ENCODE peak calls at places on chromosome 12, in five cellular contexts. One of them, this sample, is unnamed.

GRCh38 chr12:55724226-55724939 is 4.2 kb downstream of the RDH5 start:
- DNase-seq in stomach: peak; percentile 76
- DNase-seq in transverse colon: peak; percentile 82
- DNase-seq in cardiac muscle cell: peak; percentile 69
- DNase-seq in heart left ventricle: peak; percentile 80
- DNase-seq in this sample: peak; percentile 91

GRCh38 chr12:72366255-72366654 is 94.1 kb downstream of the TRHDE start:
- DNase-seq in stomach: no peak
- DNase-seq in transverse colon: no peak
- DNase-seq in cardiac muscle cell: no peak
- DNase-seq in heart left ventricle: no peak
- DNase-seq in this sample: no peak

GRCh38 chr12:51392556-51393237 is 1.5 kb upstream of the GALNT6 start:
- DNase-seq in stomach: no peak
- DNase-seq in transverse colon: peak; percentile 39
- DNase-seq in cardiac muscle cell: no peak
- DNase-seq in heart left ventricle: no peak
- DNase-seq in this sample: peak; percentile 60

GRCh38 chr12:98894412-98895085 is 249.5 kb downstream of the APAF1 start:
- DNase-seq in stomach: no peak
- DNase-seq in transverse colon: no peak
- DNase-seq in cardiac muscle cell: peak; percentile 40
- DNase-seq in heart left ventricle: no peak
- DNase-seq in this sample: no peak

GRCh38 chr12:52805000-52805399 is 8.9 kb downstream of the KRT4 start:
- DNase-seq in stomach: no peak
- DNase-seq in transverse colon: no peak
- DNase-seq in cardiac muscle cell: no peak
- DNase-seq in heart left ventricle: no peak
- DNase-seq in this sample: no peak

GRCh38 chr12:104263580-104264358 is 39.8 kb upstream of the EID3 start:
- DNase-seq in stomach: no peak
- DNase-seq in transverse colon: no peak
- DNase-seq in cardiac muscle cell: no peak
- DNase-seq in heart left ventricle: no peak
- DNase-seq in this sample: no peak

GRCh38 chr12:103105971-103106597 is 148.6 kb downstream of the ASCL1 start:
- DNase-seq in stomach: no peak
- DNase-seq in transverse colon: no peak
- DNase-seq in cardiac muscle cell: no peak
- DNase-seq in heart left ventricle: no peak
- DNase-seq in this sample: no peak

GRCh38 chr12:76037130-76038105 is 5.8 kb upstream of the PHLDA1 start:
- DNase-seq in stomach: no peak
- DNase-seq in transverse colon: no peak
- DNase-seq in cardiac muscle cell: peak; percentile 78
- DNase-seq in heart left ventricle: no peak
- DNase-seq in this sample: no peak

GRCh38 chr12:47224563-47225133 is 144.9 kb upstream of the AMIGO2 start:
- DNase-seq in stomach: no peak
- DNase-seq in transverse colon: no peak
- DNase-seq in cardiac muscle cell: no peak
- DNase-seq in heart left ventricle: no peak
- DNase-seq in this sample: no peak

GRCh38 chr12:132182711-132183365 is 38.6 kb downstream of the NOC4L start:
- DNase-seq in stomach: no peak
- DNase-seq in transverse colon: no peak
- DNase-seq in cardiac muscle cell: no peak
- DNase-seq in heart left ventricle: no peak
- DNase-seq in this sample: no peak

GRCh38 chr12:9692909-9693308 is 23.4 kb downstream of the CLEC2D start:
- DNase-seq in stomach: no peak
- DNase-seq in transverse colon: no peak
- DNase-seq in cardiac muscle cell: no peak
- DNase-seq in heart left ventricle: no peak
- DNase-seq in this sample: no peak

GRCh38 chr12:99810718-99811593 is 163.4 kb downstream of the GARIN6 start:
- DNase-seq in stomach: no peak
- DNase-seq in transverse colon: no peak
- DNase-seq in cardiac muscle cell: no peak
- DNase-seq in heart left ventricle: no peak
- DNase-seq in this sample: no peak

GRCh38 chr12:131990066-131990979 is 40.6 kb downstream of the EP400 start:
- DNase-seq in stomach: no peak
- DNase-seq in transverse colon: no peak
- DNase-seq in cardiac muscle cell: no peak
- DNase-seq in heart left ventricle: no peak
- DNase-seq in this sample: peak; percentile 39

GRCh38 chr12:53495903-53496751 is 3.1 kb downstream of the MAP3K12 start:
- DNase-seq in stomach: no peak
- DNase-seq in transverse colon: peak; percentile 61
- DNase-seq in cardiac muscle cell: peak; percentile 85
- DNase-seq in heart left ventricle: peak; percentile 65
- DNase-seq in this sample: peak; percentile 71

GRCh38 chr12:32265920-32266319 is 133.4 kb upstream of the FGD4 start:
- DNase-seq in stomach: no peak
- DNase-seq in transverse colon: no peak
- DNase-seq in cardiac muscle cell: no peak
- DNase-seq in heart left ventricle: no peak
- DNase-seq in this sample: no peak

GRCh38 chr12:91781114-91781513 is 364.5 kb downstream of the BTG1 start:
- DNase-seq in stomach: no peak
- DNase-seq in transverse colon: no peak
- DNase-seq in cardiac muscle cell: peak; percentile 67
- DNase-seq in heart left ventricle: no peak
- DNase-seq in this sample: no peak

GRCh38 chr12:88575361-88575959 is 4.8 kb downstream of the KITLG start:
- DNase-seq in stomach: no peak
- DNase-seq in transverse colon: no peak
- DNase-seq in cardiac muscle cell: no peak
- DNase-seq in heart left ventricle: no peak
- DNase-seq in this sample: no peak

GRCh38 chr12:109782322-109782695 is 50.9 kb downstream of the TRPV4 start:
- DNase-seq in stomach: no peak
- DNase-seq in transverse colon: no peak
- DNase-seq in cardiac muscle cell: no peak
- DNase-seq in heart left ventricle: no peak
- DNase-seq in this sample: no peak

GRCh38 chr12:74599932-74600331 is 62.3 kb downstream of the ATXN7L3B start:
- DNase-seq in stomach: no peak
- DNase-seq in transverse colon: no peak
- DNase-seq in cardiac muscle cell: no peak
- DNase-seq in heart left ventricle: no peak
- DNase-seq in this sample: no peak

GRCh38 chr12:122097641-122098364 is 19.2 kb downstream of the MLXIP start:
- DNase-seq in stomach: peak; percentile 94
- DNase-seq in transverse colon: peak; percentile 85
- DNase-seq in cardiac muscle cell: peak; percentile 18
- DNase-seq in heart left ventricle: peak; percentile 74
- DNase-seq in this sample: no peak
- H3K4me1 ChIP-seq in stomach: peaks cover 44% of the 10 kb centered on the region
- H3K4me1 ChIP-seq in transverse colon: peaks cover 77% of the 10 kb centered on the region
- H3K4me1 ChIP-seq in cardiac muscle cell: peaks cover 18% of the 10 kb centered on the region
- H3K4me1 ChIP-seq in heart left ventricle: peaks cover 37% of the 10 kb centered on the region
- H3K4me1 ChIP-seq in this sample: peaks cover 8% of the 10 kb centered on the region

GRCh38 chr12:96986883-96987523 is 79.9 kb downstream of the NEDD1 start:
- DNase-seq in stomach: no peak
- DNase-seq in transverse colon: no peak
- DNase-seq in cardiac muscle cell: peak; percentile 45
- DNase-seq in heart left ventricle: no peak
- DNase-seq in this sample: no peak

GRCh38 chr12:96994900-96995299 is 87.8 kb downstream of the NEDD1 start:
- DNase-seq in stomach: no peak
- DNase-seq in transverse colon: no peak
- DNase-seq in cardiac muscle cell: no peak
- DNase-seq in heart left ventricle: no peak
- DNase-seq in this sample: no peak

GRCh38 chr12:96985515-96986362 is 78.7 kb downstream of the NEDD1 start:
- DNase-seq in stomach: peak; percentile 35
- DNase-seq in transverse colon: peak; percentile 10
- DNase-seq in cardiac muscle cell: peak; percentile 43
- DNase-seq in heart left ventricle: no peak
- DNase-seq in this sample: no peak

GRCh38 chr12:96988919-96989318 is 81.9 kb downstream of the NEDD1 start:
- DNase-seq in stomach: no peak
- DNase-seq in transverse colon: no peak
- DNase-seq in cardiac muscle cell: no peak
- DNase-seq in heart left ventricle: no peak
- DNase-seq in this sample: no peak

GRCh38 chr12:96989916-96990315 is 82.9 kb downstream of the NEDD1 start:
- DNase-seq in stomach: no peak
- DNase-seq in transverse colon: no peak
- DNase-seq in cardiac muscle cell: peak; percentile 36
- DNase-seq in heart left ventricle: no peak
- DNase-seq in this sample: no peak
- TF ChIP-seq CTCF in stomach: no peak
- TF ChIP-seq CTCF in transverse colon: no peak
- TF ChIP-seq CTCF in cardiac muscle cell: no peak
- TF ChIP-seq CTCF in heart left ventricle: no peak
- TF ChIP-seq CTCF in this sample: no peak

GRCh38 chr12:62816624-62817023 is 118.3 kb downstream of the PPM1H start:
- DNase-seq in stomach: no peak
- DNase-seq in transverse colon: no peak
- DNase-seq in cardiac muscle cell: no peak
- DNase-seq in heart left ventricle: no peak
- DNase-seq in this sample: no peak
- H3K4me1 ChIP-seq in stomach: peaks cover 4% of the 10 kb centered on the region
- H3K4me1 ChIP-seq in transverse colon: no peaks in the 10 kb centered on the region
- H3K4me1 ChIP-seq in cardiac muscle cell: no peaks in the 10 kb centered on the region
- H3K4me1 ChIP-seq in heart left ventricle: no peaks in the 10 kb centered on the region
- H3K4me1 ChIP-seq in this sample: no peaks in the 10 kb centered on the region

DNA sequence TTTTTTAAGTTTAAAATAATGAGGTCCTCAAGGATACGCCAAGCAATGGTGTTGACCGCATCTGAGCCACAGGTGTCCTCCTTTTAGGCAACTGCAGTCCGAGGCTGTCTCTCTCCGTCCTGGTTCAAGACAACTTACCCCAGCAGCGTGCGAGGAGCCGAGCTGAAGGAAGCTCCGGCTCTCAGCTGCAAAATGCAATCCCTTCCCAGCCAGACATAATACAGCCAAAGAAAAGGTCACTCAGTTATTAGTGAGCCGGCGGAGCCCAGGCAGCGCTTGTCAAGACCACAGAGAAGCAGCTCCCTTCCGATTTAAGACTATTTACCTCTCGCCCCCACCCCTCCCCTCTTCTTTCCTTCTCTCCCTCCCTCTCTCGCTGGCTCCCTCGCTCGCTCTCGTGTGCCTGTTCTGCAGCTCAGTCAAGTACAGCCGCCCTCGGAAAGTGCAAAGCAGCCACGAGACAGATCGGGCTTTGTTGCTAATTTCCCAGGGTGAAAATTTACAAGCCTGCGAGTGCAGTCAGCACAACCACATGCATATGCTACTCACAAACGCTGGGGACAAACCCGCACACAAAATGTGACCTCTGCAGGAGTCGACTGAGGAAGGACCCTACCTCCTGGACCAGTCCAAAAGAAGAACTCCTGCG is 363 bp upstream of the LMO3 start:
- DNase-seq in stomach: no peak
- DNase-seq in transverse colon: no peak
- DNase-seq in cardiac muscle cell: peak; percentile 72
- DNase-seq in heart left ventricle: peak; percentile 27
- DNase-seq in this sample: no peak
- TF ChIP-seq CTCF in stomach: no peak
- TF ChIP-seq CTCF in transverse colon: no peak
- TF ChIP-seq CTCF in cardiac muscle cell: no peak
- TF ChIP-seq CTCF in heart left ventricle: no peak
- TF ChIP-seq CTCF in this sample: no peak

DNA sequence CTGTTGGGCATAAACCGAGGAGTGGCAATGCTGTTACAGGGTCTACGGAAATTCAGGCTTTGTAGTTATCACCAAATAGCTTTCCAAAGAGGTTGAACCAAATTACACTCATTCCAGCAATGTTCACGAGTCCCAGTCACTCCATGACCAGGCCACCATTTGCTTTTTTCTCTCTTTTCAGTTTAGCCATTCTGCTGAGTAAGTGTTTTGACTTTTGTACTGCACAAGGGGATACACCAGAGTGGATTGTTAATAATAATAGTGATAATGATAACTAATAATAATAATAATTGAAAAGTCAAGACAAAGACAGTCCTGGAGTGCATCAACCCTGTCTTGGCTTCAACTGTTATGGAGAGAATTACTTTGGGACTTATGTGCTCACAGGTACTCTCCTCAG is 343.5 kb downstream of the AACS start:
- DNase-seq in stomach: no peak
- DNase-seq in transverse colon: no peak
- DNase-seq in cardiac muscle cell: no peak
- DNase-seq in heart left ventricle: no peak
- DNase-seq in this sample: no peak
- H3K4me1 ChIP-seq in stomach: no peaks in the 10 kb centered on the region
- H3K4me1 ChIP-seq in transverse colon: no peaks in the 10 kb centered on the region
- H3K4me1 ChIP-seq in cardiac muscle cell: no peaks in the 10 kb centered on the region
- H3K4me1 ChIP-seq in heart left ventricle: no peaks in the 10 kb centered on the region
- H3K4me1 ChIP-seq in this sample: no peaks in the 10 kb centered on the region

GRCh38 chr12:31008961-31009840 is 64.5 kb upstream of the DDX11 start:
- DNase-seq in stomach: no peak
- DNase-seq in transverse colon: no peak
- DNase-seq in cardiac muscle cell: no peak
- DNase-seq in heart left ventricle: no peak
- DNase-seq in this sample: peak; percentile 23

GRCh38 chr12:31011336-31011735 is 62.3 kb upstream of the DDX11 start:
- DNase-seq in stomach: no peak
- DNase-seq in transverse colon: no peak
- DNase-seq in cardiac muscle cell: no peak
- DNase-seq in heart left ventricle: no peak
- DNase-seq in this sample: peak; percentile 25

GRCh38 chr12:31009976-31010375 is 63.7 kb upstream of the DDX11 start:
- DNase-seq in stomach: no peak
- DNase-seq in transverse colon: no peak
- DNase-seq in cardiac muscle cell: no peak
- DNase-seq in heart left ventricle: no peak
- DNase-seq in this sample: no peak

GRCh38 chr12:31015215-31015614 is 58.4 kb upstream of the DDX11 start:
- DNase-seq in stomach: no peak
- DNase-seq in transverse colon: no peak
- DNase-seq in cardiac muscle cell: no peak
- DNase-seq in heart left ventricle: no peak
- DNase-seq in this sample: no peak

DNA sequence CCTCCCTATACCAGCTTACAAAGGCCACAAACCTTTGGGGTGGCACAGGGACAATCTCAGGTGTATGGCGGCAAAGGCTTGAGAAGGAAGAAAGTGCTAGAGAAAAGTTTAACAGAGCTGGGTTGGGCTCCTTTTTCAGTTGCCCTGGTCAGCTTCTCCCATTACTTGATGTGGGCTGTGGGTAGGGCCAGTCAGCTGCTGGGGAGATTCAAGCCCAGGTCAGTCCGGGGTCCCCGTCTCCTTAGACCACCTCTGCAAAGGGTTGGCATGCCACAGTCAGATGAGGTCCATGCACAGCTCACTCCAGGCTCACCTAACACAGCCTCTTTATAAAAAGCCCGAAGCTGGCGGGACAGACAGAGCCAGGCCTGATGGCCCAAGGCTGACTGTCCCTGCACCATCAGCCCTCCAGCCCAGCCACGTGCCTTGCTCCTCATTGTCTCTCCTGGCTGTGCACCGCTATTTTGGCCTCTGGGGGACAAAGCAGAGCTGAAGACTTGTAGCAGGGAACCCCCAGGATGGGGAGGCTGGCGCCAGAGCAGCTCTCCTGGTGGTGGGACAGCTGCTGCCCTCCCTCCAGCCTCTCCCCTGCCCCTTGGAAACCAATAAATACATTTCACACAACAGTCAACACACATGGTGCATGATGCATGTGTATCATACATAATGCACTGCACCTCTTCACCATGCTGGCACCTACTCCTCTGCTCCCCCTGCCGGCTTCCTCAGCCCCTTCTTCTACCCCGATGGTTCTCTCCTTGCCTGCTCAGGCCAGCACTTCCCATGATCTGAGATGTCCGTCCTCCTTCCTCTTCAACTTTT is 61.7 kb upstream of the DDX11 start:
- DNase-seq in stomach: no peak
- DNase-seq in transverse colon: no peak
- DNase-seq in cardiac muscle cell: no peak
- DNase-seq in heart left ventricle: no peak
- DNase-seq in this sample: peak; percentile 32
- TF ChIP-seq CTCF in stomach: no peak
- TF ChIP-seq CTCF in transverse colon: no peak
- TF ChIP-seq CTCF in cardiac muscle cell: peak; percentile 30
- TF ChIP-seq CTCF in heart left ventricle: no peak
- TF ChIP-seq CTCF in this sample: no peak

This sample was measured in Peyer's patch.